ENCODE peak calls at places on chromosome 7, in nine cellular contexts. One of them, this sample, is unnamed.

GRCh38 chr7:131943616-131944015 is 387.2 kb upstream of the PODXL start:
- DNase-seq in HCT116: no peak
- DNase-seq in esophagus muscularis mucosa: no peak
- DNase-seq in stomach: no peak
- DNase-seq in Panc1: no peak
- DNase-seq in transverse colon: no peak
- DNase-seq in GM23338: no peak
- DNase-seq in spleen: no peak
- DNase-seq in breast epithelium: no peak
- DNase-seq in this sample: no peak

GRCh38 chr7:92635538-92635937 is 45.3 kb upstream of the FAM133B start:
- DNase-seq in breast epithelium: no peak
- DNase-seq in GM23338: no peak
- DNase-seq in spleen: no peak
- DNase-seq in HCT116: no peak
- DNase-seq in Panc1: no peak
- DNase-seq in esophagus muscularis mucosa: no peak
- DNase-seq in stomach: no peak
- DNase-seq in transverse colon: no peak
- DNase-seq in this sample: no peak

GRCh38 chr7:151080091-151080521 is 503 bp downstream of the FASTK start:
- DNase-seq in GM23338: no peak
- DNase-seq in spleen: no peak
- DNase-seq in Panc1: no peak
- DNase-seq in stomach: no peak
- DNase-seq in breast epithelium: no peak
- DNase-seq in esophagus muscularis mucosa: no peak
- DNase-seq in HCT116: no peak
- DNase-seq in transverse colon: no peak
- DNase-seq in this sample: peak; percentile 77

GRCh38 chr7:111958889-111959288 is 247.3 kb downstream of the DOCK4 start:
- DNase-seq in HCT116: no peak
- DNase-seq in esophagus muscularis mucosa: no peak
- DNase-seq in spleen: no peak
- DNase-seq in transverse colon: no peak
- DNase-seq in GM23338: no peak
- DNase-seq in breast epithelium: no peak
- DNase-seq in stomach: no peak
- DNase-seq in Panc1: no peak
- DNase-seq in this sample: peak; percentile 81

GRCh38 chr7:22653981-22654380 is 73.0 kb upstream of the IL6 start:
- DNase-seq in GM23338: no peak
- DNase-seq in esophagus muscularis mucosa: no peak
- DNase-seq in HCT116: no peak
- DNase-seq in stomach: no peak
- DNase-seq in breast epithelium: no peak
- DNase-seq in spleen: no peak
- DNase-seq in transverse colon: no peak
- DNase-seq in Panc1: no peak
- DNase-seq in this sample: no peak

GRCh38 chr7:7136423-7136822 is 45.9 kb upstream of the C1GALT1 start:
- DNase-seq in transverse colon: no peak
- DNase-seq in stomach: no peak
- DNase-seq in spleen: no peak
- DNase-seq in esophagus muscularis mucosa: no peak
- DNase-seq in Panc1: no peak
- DNase-seq in breast epithelium: no peak
- DNase-seq in GM23338: no peak
- DNase-seq in HCT116: no peak
- DNase-seq in this sample: no peak

GRCh38 chr7:133670250-133670649 is 417.4 kb downstream of the EXOC4 start:
- DNase-seq in HCT116: no peak
- DNase-seq in transverse colon: no peak
- DNase-seq in breast epithelium: no peak
- DNase-seq in stomach: no peak
- DNase-seq in GM23338: no peak
- DNase-seq in Panc1: no peak
- DNase-seq in esophagus muscularis mucosa: no peak
- DNase-seq in spleen: no peak
- DNase-seq in this sample: peak; percentile 43

GRCh38 chr7:77580762-77581350 is 43.8 kb downstream of the PTPN12 start:
- DNase-seq in spleen: no peak
- DNase-seq in GM23338: no peak
- DNase-seq in stomach: no peak
- DNase-seq in HCT116: no peak
- DNase-seq in Panc1: no peak
- DNase-seq in esophagus muscularis mucosa: no peak
- DNase-seq in transverse colon: no peak
- DNase-seq in breast epithelium: no peak
- DNase-seq in this sample: no peak

GRCh38 chr7:66497346-66497745 is 131.3 kb upstream of the KCTD7 start:
- DNase-seq in spleen: peak; percentile 15
- DNase-seq in stomach: no peak
- DNase-seq in GM23338: no peak
- DNase-seq in breast epithelium: no peak
- DNase-seq in Panc1: no peak
- DNase-seq in HCT116: no peak
- DNase-seq in transverse colon: no peak
- DNase-seq in esophagus muscularis mucosa: no peak
- DNase-seq in this sample: no peak

DNA sequence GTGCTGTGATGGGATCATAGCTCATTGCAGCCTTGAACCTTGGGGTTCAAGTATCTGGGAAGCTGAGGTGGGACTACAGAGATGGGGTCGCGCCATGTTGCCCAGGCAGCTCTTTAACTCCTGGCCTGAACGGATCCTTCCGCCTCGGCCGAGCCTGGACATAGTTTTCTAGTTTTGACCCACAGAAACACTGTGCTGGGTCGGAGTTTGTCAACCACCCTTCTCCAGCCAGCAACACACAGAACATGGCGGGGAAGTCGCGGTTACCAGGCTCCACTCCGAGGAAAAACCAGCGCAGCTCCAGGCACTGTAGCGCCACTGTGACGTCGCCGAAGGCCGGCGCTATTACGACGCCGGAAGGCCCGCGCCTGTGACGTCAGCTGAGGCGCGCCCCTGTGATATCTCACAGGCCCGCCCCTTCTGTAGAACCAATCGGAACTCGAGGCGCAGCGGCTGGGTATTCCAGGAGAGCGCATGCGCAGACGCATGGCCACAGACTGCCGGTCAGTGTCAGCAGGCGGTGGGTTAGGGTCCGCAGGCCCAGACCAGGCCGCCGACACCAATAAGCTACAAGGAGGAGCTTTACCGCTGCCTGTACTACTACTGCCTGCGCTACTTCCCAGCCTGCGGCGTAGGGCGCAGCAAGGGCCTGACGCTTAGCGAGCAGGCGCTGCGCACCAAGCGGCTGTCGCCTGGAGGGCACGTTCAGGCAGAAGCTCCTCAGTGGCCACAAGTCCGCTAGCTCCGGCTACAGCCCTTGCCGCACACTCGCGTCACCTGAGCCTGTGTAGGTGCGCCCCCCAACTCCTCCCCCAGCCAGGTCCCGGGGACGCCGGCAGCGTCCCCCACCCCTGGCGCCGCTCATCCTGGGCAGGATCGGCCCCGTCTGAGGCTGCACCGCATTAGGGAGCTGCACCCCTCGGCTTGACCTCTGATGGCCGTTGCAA is 135.2 kb upstream of the KCTD7 start:
- DNase-seq in esophagus muscularis mucosa: peak; percentile 99
- DNase-seq in stomach: peak; percentile 99
- DNase-seq in breast epithelium: peak; percentile 97
- DNase-seq in Panc1: peak; percentile 91
- DNase-seq in HCT116: peak; percentile 95
- DNase-seq in GM23338: peak; percentile 99
- DNase-seq in spleen: peak; percentile 98
- DNase-seq in transverse colon: peak; percentile 98
- DNase-seq in this sample: peak; percentile 99
- TF ChIP-seq POLR2AphosphoS5 in esophagus muscularis mucosa: peak; percentile 99
- TF ChIP-seq POLR2AphosphoS5 in stomach: peak; percentile 95
- TF ChIP-seq POLR2AphosphoS5 in breast epithelium: peak; percentile 98
- TF ChIP-seq POLR2AphosphoS5 in Panc1: peak; percentile 90
- TF ChIP-seq POLR2AphosphoS5 in HCT116: peak; percentile 97
- TF ChIP-seq POLR2AphosphoS5 in GM23338: peak; percentile 96
- TF ChIP-seq POLR2AphosphoS5 in spleen: peak; percentile 99
- TF ChIP-seq POLR2AphosphoS5 in transverse colon: peak; percentile 96
- TF ChIP-seq POLR2AphosphoS5 in this sample: peak; percentile 97

GRCh38 chr7:102189756-102190155 is 96.9 kb upstream of the SH2B2 start:
- DNase-seq in breast epithelium: no peak
- DNase-seq in HCT116: no peak
- DNase-seq in esophagus muscularis mucosa: no peak
- DNase-seq in GM23338: no peak
- DNase-seq in transverse colon: no peak
- DNase-seq in stomach: no peak
- DNase-seq in spleen: no peak
- DNase-seq in Panc1: no peak
- DNase-seq in this sample: no peak

GRCh38 chr7:102190777-102191176 is 95.9 kb upstream of the SH2B2 start:
- DNase-seq in HCT116: no peak
- DNase-seq in transverse colon: no peak
- DNase-seq in GM23338: no peak
- DNase-seq in breast epithelium: no peak
- DNase-seq in esophagus muscularis mucosa: no peak
- DNase-seq in stomach: no peak
- DNase-seq in spleen: no peak
- DNase-seq in Panc1: no peak
- DNase-seq in this sample: no peak

GRCh38 chr7:102193806-102194205 is 92.9 kb upstream of the SH2B2 start:
- DNase-seq in HCT116: no peak
- DNase-seq in transverse colon: no peak
- DNase-seq in GM23338: no peak
- DNase-seq in Panc1: no peak
- DNase-seq in breast epithelium: no peak
- DNase-seq in spleen: no peak
- DNase-seq in stomach: no peak
- DNase-seq in esophagus muscularis mucosa: no peak
- DNase-seq in this sample: no peak

GRCh38 chr7:102192790-102193189 is 93.9 kb upstream of the SH2B2 start:
- DNase-seq in Panc1: no peak
- DNase-seq in transverse colon: no peak
- DNase-seq in breast epithelium: no peak
- DNase-seq in HCT116: no peak
- DNase-seq in GM23338: no peak
- DNase-seq in spleen: no peak
- DNase-seq in esophagus muscularis mucosa: no peak
- DNase-seq in stomach: no peak
- DNase-seq in this sample: no peak

DNA sequence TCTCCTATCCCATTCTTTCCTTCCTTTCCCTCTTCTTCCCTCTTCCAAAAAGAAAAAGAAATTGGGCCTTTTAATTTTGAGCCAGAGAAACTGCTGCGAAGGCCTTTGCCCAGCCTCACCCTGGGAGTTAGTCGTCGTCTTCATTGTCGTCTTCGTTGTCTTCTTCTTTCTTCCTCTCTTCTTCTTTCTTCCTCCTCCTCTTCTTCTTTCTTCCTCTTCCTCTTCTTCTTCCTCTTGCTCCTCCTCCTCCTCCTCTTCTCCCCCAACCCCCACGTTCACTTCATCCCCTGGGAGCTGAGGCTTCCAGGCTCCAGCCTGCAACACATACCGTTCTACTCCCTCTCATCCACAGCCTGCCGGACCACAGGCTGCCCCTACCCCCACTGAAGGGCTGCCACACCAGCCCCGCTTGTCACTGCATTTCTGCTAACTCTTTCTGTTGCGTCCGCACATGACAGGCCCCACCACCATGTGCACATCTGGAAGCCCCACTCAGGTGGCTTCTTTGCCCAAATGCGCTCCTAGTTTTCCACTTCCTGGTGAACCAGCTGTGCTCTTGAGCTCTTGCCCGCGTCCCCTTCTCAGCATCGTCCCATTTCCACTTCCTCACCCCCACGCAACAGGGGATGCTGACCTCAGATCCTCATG is 95.0 kb upstream of the SH2B2 start:
- DNase-seq in transverse colon: no peak
- DNase-seq in Panc1: no peak
- DNase-seq in breast epithelium: no peak
- DNase-seq in spleen: no peak
- DNase-seq in HCT116: no peak
- DNase-seq in stomach: no peak
- DNase-seq in GM23338: no peak
- DNase-seq in esophagus muscularis mucosa: no peak
- DNase-seq in this sample: no peak
- TF ChIP-seq POLR2AphosphoS5 in transverse colon: no peak
- TF ChIP-seq POLR2AphosphoS5 in Panc1: no peak
- TF ChIP-seq POLR2AphosphoS5 in breast epithelium: no peak
- TF ChIP-seq POLR2AphosphoS5 in spleen: no peak
- TF ChIP-seq POLR2AphosphoS5 in HCT116: no peak
- TF ChIP-seq POLR2AphosphoS5 in stomach: no peak
- TF ChIP-seq POLR2AphosphoS5 in GM23338: no peak
- TF ChIP-seq POLR2AphosphoS5 in esophagus muscularis mucosa: no peak
- TF ChIP-seq POLR2AphosphoS5 in this sample: no peak

GRCh38 chr7:73847941-73848723 is 5.8 kb upstream of the METTL27 start:
- DNase-seq in Panc1: no peak
- DNase-seq in breast epithelium: no peak
- DNase-seq in esophagus muscularis mucosa: no peak
- DNase-seq in GM23338: peak; percentile 17
- DNase-seq in spleen: peak; percentile 28
- DNase-seq in stomach: no peak
- DNase-seq in HCT116: no peak
- DNase-seq in transverse colon: no peak
- DNase-seq in this sample: no peak

GRCh38 chr7:73851410-73852338 is 9.3 kb upstream of the TMEM270 start:
- DNase-seq in GM23338: no peak
- DNase-seq in breast epithelium: no peak
- DNase-seq in esophagus muscularis mucosa: no peak
- DNase-seq in Panc1: peak; percentile 100
- DNase-seq in transverse colon: no peak
- DNase-seq in HCT116: peak; percentile 92
- DNase-seq in stomach: no peak
- DNase-seq in spleen: no peak
- DNase-seq in this sample: no peak

GRCh38 chr7:73850212-73850611 is 7.9 kb upstream of the METTL27 start:
- DNase-seq in Panc1: no peak
- DNase-seq in stomach: no peak
- DNase-seq in HCT116: no peak
- DNase-seq in esophagus muscularis mucosa: no peak
- DNase-seq in spleen: no peak
- DNase-seq in breast epithelium: no peak
- DNase-seq in transverse colon: no peak
- DNase-seq in GM23338: no peak
- DNase-seq in this sample: no peak

GRCh38 chr7:73852500-73852899 is 8.5 kb upstream of the TMEM270 start:
- DNase-seq in Panc1: no peak
- DNase-seq in GM23338: no peak
- DNase-seq in transverse colon: no peak
- DNase-seq in spleen: no peak
- DNase-seq in stomach: no peak
- DNase-seq in HCT116: no peak
- DNase-seq in esophagus muscularis mucosa: no peak
- DNase-seq in breast epithelium: no peak
- DNase-seq in this sample: no peak

GRCh38 chr7:73850781-73851207 is 8.5 kb upstream of the METTL27 start:
- DNase-seq in spleen: no peak
- DNase-seq in transverse colon: peak; percentile 56
- DNase-seq in HCT116: peak; percentile 81
- DNase-seq in GM23338: no peak
- DNase-seq in breast epithelium: no peak
- DNase-seq in Panc1: peak; percentile 96
- DNase-seq in esophagus muscularis mucosa: no peak
- DNase-seq in stomach: no peak
- DNase-seq in this sample: no peak
- TF ChIP-seq POLR2AphosphoS5 in spleen: no peak
- TF ChIP-seq POLR2AphosphoS5 in transverse colon: peak; percentile 27
- TF ChIP-seq POLR2AphosphoS5 in HCT116: peak; percentile 39
- TF ChIP-seq POLR2AphosphoS5 in GM23338: no peak
- TF ChIP-seq POLR2AphosphoS5 in breast epithelium: peak; percentile 7
- TF ChIP-seq POLR2AphosphoS5 in Panc1: no peak
- TF ChIP-seq POLR2AphosphoS5 in esophagus muscularis mucosa: peak; percentile 50
- TF ChIP-seq POLR2AphosphoS5 in stomach: no peak
- TF ChIP-seq POLR2AphosphoS5 in this sample: peak; percentile 66

GRCh38 chr7:30181211-30181610 is 46.4 kb downstream of the MTURN start:
- DNase-seq in breast epithelium: no peak
- DNase-seq in esophagus muscularis mucosa: no peak
- DNase-seq in HCT116: no peak
- DNase-seq in GM23338: no peak
- DNase-seq in stomach: no peak
- DNase-seq in transverse colon: no peak
- DNase-seq in spleen: no peak
- DNase-seq in Panc1: no peak
- DNase-seq in this sample: no peak

GRCh38 chr7:30183712-30184372 is 49.1 kb downstream of the MTURN start:
- DNase-seq in HCT116: no peak
- DNase-seq in Panc1: no peak
- DNase-seq in transverse colon: no peak
- DNase-seq in breast epithelium: no peak
- DNase-seq in stomach: no peak
- DNase-seq in GM23338: no peak
- DNase-seq in spleen: no peak
- DNase-seq in esophagus muscularis mucosa: no peak
- DNase-seq in this sample: no peak

GRCh38 chr7:30180718-30181117 is 45.9 kb downstream of the MTURN start:
- DNase-seq in transverse colon: no peak
- DNase-seq in spleen: no peak
- DNase-seq in GM23338: no peak
- DNase-seq in esophagus muscularis mucosa: no peak
- DNase-seq in Panc1: no peak
- DNase-seq in HCT116: no peak
- DNase-seq in breast epithelium: no peak
- DNase-seq in stomach: no peak
- DNase-seq in this sample: no peak

GRCh38 chr7:30184804-30185487 is 50.2 kb downstream of the MTURN start:
- DNase-seq in Panc1: no peak
- DNase-seq in breast epithelium: no peak
- DNase-seq in transverse colon: no peak
- DNase-seq in HCT116: no peak
- DNase-seq in esophagus muscularis mucosa: no peak
- DNase-seq in spleen: no peak
- DNase-seq in stomach: no peak
- DNase-seq in GM23338: no peak
- DNase-seq in this sample: no peak

GRCh38 chr7:30182186-30182585 is 47.4 kb downstream of the MTURN start:
- DNase-seq in Panc1: no peak
- DNase-seq in stomach: no peak
- DNase-seq in transverse colon: no peak
- DNase-seq in spleen: no peak
- DNase-seq in esophagus muscularis mucosa: no peak
- DNase-seq in breast epithelium: no peak
- DNase-seq in HCT116: no peak
- DNase-seq in GM23338: no peak
- DNase-seq in this sample: no peak
- TF ChIP-seq POLR2AphosphoS5 in Panc1: no peak
- TF ChIP-seq POLR2AphosphoS5 in stomach: peak; percentile 48
- TF ChIP-seq POLR2AphosphoS5 in transverse colon: no peak
- TF ChIP-seq POLR2AphosphoS5 in spleen: no peak
- TF ChIP-seq POLR2AphosphoS5 in esophagus muscularis mucosa: peak; percentile 24
- TF ChIP-seq POLR2AphosphoS5 in breast epithelium: no peak
- TF ChIP-seq POLR2AphosphoS5 in HCT116: no peak
- TF ChIP-seq POLR2AphosphoS5 in GM23338: no peak
- TF ChIP-seq POLR2AphosphoS5 in this sample: no peak

This sample was measured in SK-N-SH.